ENCODE peak calls at places on chromosomes 3 and 15, in nine cellular contexts. C is NCI-H1436 treated with DMSO at 0.1 percent for 48 hours; T is GM12864; U is dorsolateral prefrontal cortex; O is CD4-positive, alpha-beta memory T cell; H is lower leg skin; J is EL; N is stimulated activated naive CD8-positive, alpha-beta T cell treated with anti-CD3 and anti-CD28 coated beads, Interleukin-15, Interleukin-2, amounts not matched to agents 100 U/mL and 50 U/mL, for 24 hours; P is anterior cingulate cortex. M is an unnamed sample.

GRCh38 chr3:33645060-33645841 is 72.8 kb downstream of the CLASP2 start:
- DNase-seq in U (no peak), C (no peak), O (peak; percentile 60), N (peak; percentile 21), P (peak; percentile 20), J (no peak), H (no peak), T (no peak), M (no peak)

GRCh38 chr15:69781411-69782125 is 316.1 kb downstream of the TLE3 start:
- DNase-seq in P (no peak), N (no peak), J (no peak), C (no peak), O (no peak), H (no peak), T (no peak), U (no peak), M (no peak)

GRCh38 chr15:64144565-64145281 is 6.8 kb upstream of the SNX22 start:
- DNase-seq in T (peak; percentile 59), U (no peak), J (no peak), H (peak; percentile 60), P (peak; percentile 36), N (no peak), O (no peak), C (no peak), M (no peak)

GRCh38 chr3:71227344-71227743 is 356.2 kb downstream of the FOXP1 start:
- DNase-seq in P (no peak), N (no peak), T (no peak), J (no peak), H (no peak), O (no peak), C (no peak), U (no peak), M (no peak)

GRCh38 chr3:186025161-186025560 is 83.7 kb downstream of the ETV5 start:
- DNase-seq in U (peak; percentile 52), H (peak; percentile 85), C (no peak), T (no peak), N (peak; percentile 74), J (peak; percentile 67), O (no peak), P (no peak), M (no peak)

GRCh38 chr3:88301273-88302002 is 151.7 kb downstream of the C3orf38 start:
- DNase-seq in P (no peak), N (no peak), O (no peak), T (no peak), C (no peak), J (no peak), H (no peak), U (no peak), M (no peak)

GRCh38 chr3:184417619-184418327 is 37.9 kb downstream of the CHRD start:
- DNase-seq in O (peak; percentile 60), N (peak; percentile 77), J (peak; percentile 66), U (peak; percentile 72), H (peak; percentile 96), T (peak; percentile 27), P (peak; percentile 45), C (peak; percentile 1), M (peak; percentile 74)

GRCh38 chr15:91926871-91927270 is 73.4 kb downstream of the SLCO3A1 start:
- DNase-seq in N (no peak), H (no peak), C (no peak), U (no peak), J (no peak), T (no peak), P (no peak), O (no peak), M (no peak)

GRCh38 chr3:38980972-38981371 is 70.8 kb downstream of the SCN11A start:
- DNase-seq in U (no peak), H (no peak), C (no peak), O (no peak), N (no peak), P (no peak), J (no peak), T (no peak), M (no peak)

GRCh38 chr15:50235794-50236193 is 29.7 kb downstream of the HDC start:
- DNase-seq in T (no peak), O (no peak), H (no peak), N (no peak), C (no peak), U (no peak), P (no peak), J (no peak), M (no peak)

GRCh38 chr15:32998182-32998581 is 196.3 kb downstream of the FMN1 start:
- DNase-seq in H (no peak), N (no peak), J (no peak), P (no peak), U (no peak), O (no peak), T (no peak), C (no peak), M (no peak)

GRCh38 chr3:117846238-117846637 is 1136.7 kb downstream of the TUSC7 start:
- DNase-seq in T (no peak), P (no peak), O (no peak), C (no peak), U (no peak), N (no peak), H (no peak), J (peak; percentile 7), M (no peak)

GRCh38 chr15:100043069-100043641 is 298.6 kb downstream of the ADAMTS17 start:
- DNase-seq in J (peak; percentile 86), C (no peak), H (no peak), N (no peak), U (no peak), O (no peak), T (no peak), P (no peak), M (peak; percentile 61)

GRCh38 chr15:91572110-91572509 is 281.4 kb upstream of the SLCO3A1 start:
- DNase-seq in O (no peak), P (no peak), T (no peak), J (peak; percentile 4), U (no peak), N (no peak), H (no peak), C (no peak), M (no peak)

GRCh38 chr3:52454235-52454937 is 545 bp upstream of the TNNC1 start:
- DNase-seq in H (peak; percentile 88), T (no peak), J (no peak), N (no peak), P (no peak), C (no peak), O (no peak), U (no peak), M (no peak)

GRCh38 chr15:22933641-22934061 is 46.5 kb downstream of the CYFIP1 start:
- DNase-seq in J (no peak), P (no peak), C (no peak), T (peak; percentile 21), U (no peak), N (no peak), O (no peak), H (no peak), M (no peak)

GRCh38 chr3:157026091-157026490 is 133.9 kb downstream of the CCNL1 start:
- DNase-seq in P (no peak), U (no peak), T (no peak), N (no peak), C (no peak), J (no peak), O (no peak), H (no peak), M (no peak)

GRCh38 chr3:136008732-136009456 is 43.4 kb downstream of the PPP2R3A start:
- DNase-seq in C (no peak), H (no peak), N (no peak), P (no peak), O (no peak), J (peak; percentile 27), U (no peak), T (no peak), M (no peak)

GRCh38 chr3:45655906-45656305 is 33.3 kb upstream of the SACM1L start:
- DNase-seq in C (no peak), P (no peak), H (no peak), U (no peak), T (no peak), J (peak; percentile 33), O (no peak), N (no peak), M (no peak)

GRCh38 chr3:187291001-187291511 is 481 bp downstream of the MASP1 start:
- DNase-seq in T (no peak), C (no peak), N (no peak), P (no peak), J (peak; percentile 67), O (no peak), U (no peak), H (no peak), M (no peak)

GRCh38 chr15:61997786-61998185 is 62.5 kb downstream of the VPS13C start:
- DNase-seq in N (no peak), H (no peak), T (no peak), C (no peak), P (no peak), J (no peak), O (no peak), U (no peak), M (no peak)

GRCh38 chr3:168094877-168095610 is 680 bp downstream of the GOLIM4 start:
- DNase-seq in U (peak; percentile 72), J (peak; percentile 78), N (peak; percentile 63), C (no peak), T (peak; percentile 53), P (peak; percentile 83), H (peak; percentile 90), O (no peak), M (peak; percentile 50)

GRCh38 chr3:12461097-12461649 is 23.1 kb upstream of the TSEN2 start:
- DNase-seq in J (no peak), U (no peak), O (no peak), H (no peak), P (no peak), N (peak; percentile 55), T (no peak), C (no peak), M (no peak)

GRCh38 chr3:40477671-40478070 is 749 bp downstream of the ZNF619 start:
- DNase-seq in P (peak; percentile 1), H (no peak), C (no peak), U (no peak), T (no peak), J (no peak), N (no peak), O (no peak), M (no peak)

GRCh38 chr3:13300546-13301294 is 119.4 kb downstream of the NUP210 start:
- DNase-seq in H (no peak), N (no peak), C (no peak), U (no peak), T (no peak), P (no peak), O (no peak), J (no peak), M (no peak)

GRCh38 chr15:63218114-63218808 is 28.9 kb downstream of the RAB8B start:
- DNase-seq in J (peak; percentile 79), O (no peak), U (no peak), C (no peak), T (no peak), N (no peak), P (no peak), H (no peak), M (no peak)

GRCh38 chr3:52483577-52484495 is 11.3 kb upstream of the STAB1 start:
- DNase-seq in H (no peak), O (no peak), C (no peak), P (no peak), J (no peak), T (no peak), U (no peak), N (no peak), M (no peak)

M was measured in tibial artery.